ENCODE peak calls at places on chromosomes 12 and 14, in five cellular contexts. Q is right lobe of liver, D is astrocyte of the spinal cord, G is body of pancreas, K is AG09309. W is an unnamed sample.

GRCh38 chr14:89325959-89326358 is 91.1 kb downstream of the FOXN3 start:
- DNase-seq in K (no peak), G (no peak), D (no peak), Q (no peak), W (no peak)

GRCh38 chr12:54060975-54061778 is 7.5 kb downstream of the HOXC4 start:
- DNase-seq in D (no peak), G (no peak), K (no peak), Q (no peak), W (no peak)

GRCh38 chr12:40946612-40947194 is 241.4 kb upstream of the PDZRN4 start:
- DNase-seq in Q (no peak), G (no peak), D (peak; percentile 55), K (no peak), W (no peak)

GRCh38 chr14:55000381-55000780 is 26.5 kb downstream of the WDHD1 start:
- DNase-seq in Q (no peak), K (no peak), G (no peak), D (peak; percentile 42), W (peak; percentile 22)

GRCh38 chr12:45914090-45914489 is 76.3 kb downstream of the SCAF11 start:
- DNase-seq in Q (no peak), G (no peak), K (peak; percentile 49), D (peak; percentile 76), W (peak; percentile 67)

GRCh38 chr12:105292705-105293104 is 37.8 kb upstream of the C12orf75 start:
- DNase-seq in G (no peak), D (no peak), Q (no peak), K (no peak), W (no peak)

GRCh38 chr12:71315328-71315960 is 124.2 kb upstream of the LGR5 start:
- DNase-seq in D (no peak), Q (no peak), G (no peak), K (no peak), W (no peak)

GRCh38 chr12:46562625-46563228 is 190.2 kb upstream of the SLC38A2 start:
- DNase-seq in Q (no peak), K (peak; percentile 70), D (peak; percentile 86), G (no peak), W (peak; percentile 91)

GRCh38 chr12:32548691-32549412 is 130.2 kb upstream of the DNM1L start:
- DNase-seq in K (peak; percentile 67), Q (no peak), G (peak; percentile 60), D (peak; percentile 95), W (peak; percentile 82)

GRCh38 chr14:95023115-95023514 is 134.2 kb downstream of the DICER1 start:
- DNase-seq in Q (no peak), G (no peak), K (no peak), D (no peak), W (no peak)

GRCh38 chr14:67680121-67680602 is 5.7 kb upstream of the VTI1B start:
- DNase-seq in Q (no peak), K (peak; percentile 70), G (no peak), D (peak; percentile 72), W (no peak)

GRCh38 chr14:105091335-105092123 is 26.3 kb upstream of the GPR132 start:
- DNase-seq in K (no peak), D (no peak), Q (peak; percentile 93), G (peak; percentile 92), W (no peak)

DNA sequence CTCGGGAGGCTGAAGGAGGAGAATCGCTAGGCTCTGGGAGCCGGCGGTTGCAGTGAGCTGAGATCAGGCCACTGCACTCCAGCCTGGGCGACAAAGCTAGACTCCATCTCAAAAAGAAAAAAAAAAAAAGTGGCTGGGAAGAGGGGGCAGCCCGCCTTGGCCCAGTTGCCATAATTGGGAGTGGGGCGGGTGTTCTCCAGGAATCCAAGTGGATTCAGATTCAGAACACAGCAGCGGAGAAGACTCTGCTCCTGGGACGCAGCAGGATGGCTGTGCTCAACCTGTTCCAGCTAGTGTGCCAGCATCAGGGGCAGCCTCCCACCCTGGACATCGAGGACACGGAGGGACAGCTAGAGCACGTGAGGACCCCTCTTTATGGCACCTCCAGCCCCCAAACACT is 5.5 kb downstream of the CFAP73 start:
- DNase-seq in D (no peak), G (no peak), K (no peak), Q (no peak), W (no peak)
- H3K4me3 ChIP-seq in D (no peak overlapping the region), G (no peak overlapping the region), K (no peak overlapping the region), Q (no peak overlapping the region), W (no peak overlapping the region)

GRCh38 chr12:123396543-123396942 is 12.6 kb downstream of the KMT5A start:
- DNase-seq in D (no peak), Q (no peak), K (no peak), G (peak; percentile 38), W (no peak)

GRCh38 chr12:123398177-123398916 is 14.4 kb downstream of the KMT5A start:
- DNase-seq in D (peak; percentile 81), K (peak; percentile 55), G (peak; percentile 48), Q (peak; percentile 46), W (no peak)

GRCh38 chr12:123397400-123397799 is 13.5 kb downstream of the KMT5A start:
- DNase-seq in G (no peak), D (no peak), Q (no peak), K (no peak), W (no peak)

GRCh38 chr12:123396954-123397353 is 13.0 kb downstream of the KMT5A start:
- DNase-seq in Q (no peak), G (peak; percentile 90), D (no peak), K (no peak), W (no peak)

DNA sequence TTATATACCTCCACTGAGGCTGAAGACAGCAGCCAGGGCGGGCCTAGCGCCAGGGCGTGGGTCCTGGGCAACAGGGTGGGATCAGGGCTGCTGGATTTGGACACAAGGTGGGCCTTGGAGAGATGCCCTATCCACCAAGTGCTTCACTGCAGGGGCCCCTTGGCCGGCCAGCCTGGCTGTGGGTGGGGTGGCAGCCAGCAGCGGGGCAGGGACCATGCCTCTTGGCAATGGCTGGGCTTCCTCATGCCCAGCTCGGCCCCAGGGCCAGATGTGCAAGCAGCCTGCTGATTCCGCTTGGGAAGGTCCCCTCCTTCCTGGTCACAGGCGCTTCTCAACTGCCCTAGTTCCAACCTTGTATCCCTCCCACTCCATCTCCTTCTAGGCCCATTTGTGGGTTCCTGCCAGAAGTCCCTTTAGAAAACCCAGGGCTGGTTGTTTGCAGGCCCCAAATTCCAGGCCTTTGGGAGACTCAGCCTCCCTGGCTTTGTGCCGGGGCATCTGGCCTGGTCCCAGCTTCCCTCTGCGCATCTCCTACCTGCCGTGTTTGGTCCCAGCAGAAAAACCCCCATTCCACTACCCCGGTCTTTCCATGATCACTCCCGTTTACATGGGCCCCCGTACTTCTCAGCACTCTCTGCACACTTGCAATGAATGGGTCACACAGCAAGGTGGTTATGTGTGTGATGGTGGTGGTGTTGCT is 15.1 kb downstream of the KMT5A start:
- DNase-seq in D (no peak), G (no peak), Q (no peak), K (no peak), W (no peak)
- H3K4me3 ChIP-seq in D (no peak overlapping the region), G (no peak overlapping the region), Q (no peak overlapping the region), K (no peak overlapping the region), W (no peak overlapping the region)

GRCh38 chr14:91351508-91351853 is 66.1 kb downstream of the CCDC88C start:
- DNase-seq in K (no peak), G (no peak), D (no peak), Q (no peak), W (no peak)

GRCh38 chr14:91352101-91352500 is 65.5 kb downstream of the CCDC88C start:
- DNase-seq in G (no peak), Q (no peak), D (peak; percentile 47), K (no peak), W (no peak)

GRCh38 chr14:91349481-91350074 is 68.0 kb downstream of the CCDC88C start:
- DNase-seq in G (no peak), D (no peak), Q (no peak), K (no peak), W (no peak)

GRCh38 chr14:91350483-91350812 is 67.2 kb downstream of the CCDC88C start:
- DNase-seq in K (no peak), G (no peak), Q (no peak), D (no peak), W (no peak)

GRCh38 chr14:91350813-91351507 is 66.7 kb downstream of the CCDC88C start:
- DNase-seq in K (no peak), Q (no peak), G (no peak), D (no peak), W (no peak)
- H3K4me3 ChIP-seq in K (no peak overlapping the region), Q (peak overlapping the region; percentile 42), G (no peak overlapping the region), D (no peak overlapping the region), W (no peak overlapping the region)

DNA sequence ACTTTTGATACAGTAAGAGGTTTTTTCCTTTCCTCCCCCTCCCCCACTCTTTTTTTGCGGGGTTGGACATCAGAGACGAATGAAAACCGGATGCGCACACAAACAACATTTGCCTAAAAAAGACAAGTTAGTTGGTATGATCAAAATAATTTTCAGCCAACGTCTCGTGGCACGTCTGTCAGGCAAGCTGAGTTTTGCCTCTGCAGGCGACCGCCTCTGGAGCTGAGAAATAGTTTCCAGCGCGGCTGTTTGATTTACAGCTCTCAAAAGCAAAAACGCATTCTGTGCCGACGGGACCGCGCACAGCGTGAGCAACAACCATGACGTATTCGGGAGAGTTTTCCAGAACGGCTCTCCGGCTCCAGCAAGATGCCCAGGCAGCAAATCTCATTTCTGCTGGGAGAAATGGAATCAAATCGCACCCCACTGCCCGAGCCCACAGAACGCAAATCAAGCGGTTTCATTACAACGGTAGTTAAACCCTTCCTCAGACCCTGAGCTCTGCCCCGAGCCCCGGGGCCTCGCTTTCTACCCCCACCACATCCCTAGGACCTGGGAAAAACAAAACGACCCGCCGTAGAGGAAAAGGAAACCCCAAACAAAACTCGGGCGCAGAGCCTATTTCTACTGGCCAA is 14.2 kb upstream of the CALM1 start:
- DNase-seq in D (peak; percentile 85), Q (peak; percentile 60), K (peak; percentile 49), G (peak; percentile 78), W (peak; percentile 49)
- H3K4me3 ChIP-seq in D (peak overlapping the region; percentile 62), Q (peak overlapping the region; percentile 64), K (peak overlapping the region; percentile 58), G (peak overlapping the region; percentile 23), W (peak overlapping the region; percentile 64)

GRCh38 chr12:51815571-51815970 is 32.9 kb downstream of the FIGNL2 start:
- DNase-seq in K (no peak), G (no peak), Q (no peak), D (no peak), W (no peak)
- H3K4me3 ChIP-seq in K (no peak overlapping the region), G (no peak overlapping the region), Q (no peak overlapping the region), D (no peak overlapping the region), W (no peak overlapping the region)

DNA sequence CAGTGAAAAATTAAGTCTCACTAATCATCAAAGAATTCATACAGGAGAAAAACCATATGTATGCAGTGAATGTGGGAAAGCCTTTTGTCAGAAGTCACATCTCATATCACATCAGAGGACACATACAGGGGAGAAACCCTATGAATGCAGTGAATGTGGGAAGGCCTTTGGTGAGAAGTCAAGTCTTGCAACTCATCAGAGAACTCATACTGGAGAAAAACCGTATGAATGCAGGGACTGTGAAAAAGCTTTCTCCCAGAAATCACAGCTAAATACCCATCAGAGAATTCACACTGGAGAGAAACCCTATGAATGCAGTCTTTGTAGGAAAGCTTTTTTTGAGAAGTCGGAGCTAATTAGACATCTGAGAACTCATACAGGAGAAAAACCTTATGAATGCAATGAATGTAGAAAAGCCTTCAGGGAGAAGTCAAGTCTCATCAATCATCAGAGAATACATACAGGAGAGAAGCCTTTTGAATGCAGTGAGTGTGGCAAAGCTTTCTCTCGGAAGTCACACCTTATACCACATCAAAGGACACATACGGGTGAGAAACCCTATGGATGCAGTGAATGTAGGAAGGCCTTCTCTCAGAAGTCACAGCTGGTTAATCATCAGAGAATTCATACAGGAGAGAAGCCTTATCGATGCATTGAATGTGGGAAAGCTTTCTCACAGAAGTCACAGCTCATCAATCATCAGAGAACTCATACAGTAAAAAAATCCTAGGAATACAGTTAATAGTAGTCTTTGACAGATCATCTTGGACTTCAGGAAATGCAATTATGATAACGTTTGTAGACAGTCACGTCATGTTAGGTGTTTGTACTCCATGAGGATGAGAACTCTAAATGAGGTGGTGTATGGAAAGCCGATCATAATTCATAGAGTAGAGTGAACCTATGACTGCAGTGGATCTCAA is 21.2 kb downstream of the ZNF84 start:
- DNase-seq in G (no peak), K (no peak), D (no peak), Q (no peak), W (no peak)
- H3K4me3 ChIP-seq in G (no peak overlapping the region), K (no peak overlapping the region), D (no peak overlapping the region), Q (no peak overlapping the region), W (no peak overlapping the region)

W was measured in skeletal muscle cell.